ENCODE peak calls at places on chromosome 11, in nine cellular contexts. O, G, D, X, Z, T, U, F and A are unnamed samples.

GRCh38 chr11:74532496-74533246 is 39.1 kb upstream of the LIPT2 start:
- DNase-seq in F (no peak), Z (no peak), D (no peak), O (peak; percentile 44), G (no peak), T (no peak), X (no peak), U (no peak), A (no peak)

GRCh38 chr11:92897487-92897886 is 72.0 kb upstream of the MTNR1B start:
- DNase-seq in Z (no peak), U (no peak), O (no peak), X (no peak), D (no peak), G (no peak), F (no peak), T (no peak), A (no peak)

GRCh38 chr11:130052556-130052955 is 17.1 kb upstream of the APLP2 start:
- DNase-seq in T (no peak), F (no peak), U (no peak), Z (no peak), O (no peak), X (no peak), G (no peak), D (no peak), A (no peak)

GRCh38 chr11:72860592-72860991 is 46.4 kb downstream of the ATG16L2 start:
- DNase-seq in F (no peak), G (no peak), D (no peak), U (no peak), X (no peak), T (no peak), O (no peak), Z (no peak), A (no peak)

GRCh38 chr11:66294626-66295620 is 3.2 kb downstream of the TMEM151A start:
- DNase-seq in T (no peak), F (no peak), X (no peak), Z (no peak), G (no peak), U (no peak), O (no peak), D (no peak), A (no peak)

GRCh38 chr11:102047305-102047924 is at the start of gene CFAP300:
- DNase-seq in U (peak; percentile 74), X (peak; percentile 90), T (peak; percentile 74), D (peak; percentile 93), O (no peak), Z (peak; percentile 61), F (peak; percentile 93), G (peak; percentile 94), A (peak; percentile 94)

GRCh38 chr11:101523634-101524260 is 60.1 kb downstream of the TRPC6 start:
- DNase-seq in F (no peak), G (no peak), T (no peak), D (no peak), X (no peak), O (no peak), Z (no peak), U (no peak), A (no peak)

GRCh38 chr11:11416917-11417316 is 63.9 kb upstream of the CSNK2A3 start:
- DNase-seq in Z (no peak), X (no peak), O (no peak), F (peak; percentile 72), G (no peak), T (no peak), U (peak; percentile 57), D (peak; percentile 30), A (no peak)

GRCh38 chr11:37788141-37788877 is 1190.3 kb upstream of the RAG2 start:
- DNase-seq in O (no peak), D (no peak), U (peak; percentile 51), Z (no peak), G (no peak), T (no peak), F (peak; percentile 66), X (no peak), A (no peak)

GRCh38 chr11:103671143-103671651 is 365.2 kb upstream of the DDI1 start:
- DNase-seq in D (no peak), T (no peak), O (no peak), U (no peak), X (no peak), F (no peak), Z (no peak), G (no peak), A (no peak)
- TF ChIP-seq CTCF in D (no peak), T (no peak), O (peak; percentile 27), U (no peak), X (no peak), F (no peak), Z (peak; percentile 6), G (no peak), A (no peak)

DNA sequence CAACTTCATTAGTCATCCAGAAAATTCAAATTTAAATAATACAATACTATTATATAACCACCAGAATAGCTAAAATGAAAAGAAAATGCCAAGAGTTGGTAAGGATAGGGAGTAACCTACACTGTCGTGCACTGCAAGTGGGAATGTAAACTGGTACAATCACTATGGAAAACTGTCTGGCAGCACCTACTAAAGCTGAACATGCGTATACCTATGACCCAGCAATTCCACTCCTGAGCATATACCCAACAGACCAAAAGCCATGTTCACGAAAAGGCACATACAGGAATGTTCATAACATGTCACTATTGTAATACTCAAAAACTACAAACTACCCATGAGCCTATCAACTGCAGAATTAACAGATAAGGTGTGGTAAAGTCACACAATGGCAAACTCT is 32.7 kb downstream of the DENND5A start:
- DNase-seq in F (no peak), O (no peak), X (no peak), T (no peak), G (no peak), D (no peak), Z (no peak), U (no peak), A (no peak)
- H3K27ac ChIP-seq in F (no peak overlapping the region), O (no peak overlapping the region), X (peak overlapping the region; percentile 86), T (peak overlapping the region; percentile 60), G (no peak overlapping the region), D (no peak overlapping the region), Z (no peak overlapping the region), U (no peak overlapping the region), A (no peak overlapping the region)

DNA sequence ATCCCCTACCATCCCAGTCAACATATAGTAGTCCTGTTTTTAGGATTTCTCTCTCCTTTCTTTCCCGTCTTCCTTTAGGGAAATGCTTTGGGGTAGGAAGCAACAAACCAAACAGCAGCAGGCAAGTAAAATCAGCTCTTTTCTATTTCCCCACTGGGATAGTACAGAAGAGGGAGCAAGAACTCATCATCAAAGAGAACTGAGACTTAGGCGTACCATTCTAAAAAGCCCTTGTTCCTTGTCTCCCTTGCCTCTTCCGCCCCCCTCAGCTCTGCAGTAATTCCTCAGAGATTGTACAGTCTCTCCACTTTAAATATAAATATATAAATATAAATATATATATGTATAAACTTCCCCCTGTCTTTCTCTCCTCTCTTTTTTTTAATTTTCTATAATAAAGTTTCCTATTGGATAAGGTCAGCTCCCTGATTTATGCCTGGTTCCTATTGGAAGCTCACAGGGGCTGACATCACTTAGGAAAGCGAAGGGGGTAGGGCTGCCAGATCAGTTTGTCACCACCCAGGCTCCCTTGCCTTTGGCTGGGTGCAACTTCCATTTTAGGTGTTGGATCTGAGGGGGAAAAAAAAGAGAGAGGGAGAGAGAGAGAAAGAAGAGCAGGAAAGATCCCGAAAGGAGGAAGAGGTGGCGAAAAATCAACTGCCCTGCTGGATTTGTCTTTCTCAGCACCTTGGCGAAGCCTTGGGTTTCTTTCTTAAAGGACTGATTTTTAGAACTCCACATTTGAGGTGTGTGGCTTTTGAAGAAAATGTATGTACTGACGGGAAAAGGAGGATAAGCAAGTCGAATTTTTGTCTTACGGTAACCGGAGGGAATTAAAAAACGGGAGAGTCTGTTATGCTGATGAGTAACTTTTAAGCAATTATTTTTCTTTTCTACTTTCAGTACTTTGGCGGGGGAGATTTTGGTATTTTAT is at the start of gene CTNND1:
- DNase-seq in X (peak; percentile 91), D (peak; percentile 89), U (peak; percentile 99), Z (no peak), T (no peak), O (peak; percentile 95), G (peak; percentile 85), F (peak; percentile 99), A (peak; percentile 94)
- H3K4me3 ChIP-seq in X (peak within 1 kb of the TSS; percentile 76), D (peak within 1 kb of the TSS; percentile 64), U (peak within 1 kb of the TSS; percentile 83), Z (no peak within 1 kb of the TSS), T (peak within 1 kb of the TSS; percentile 46), O (peak within 1 kb of the TSS; percentile 93), G (peak within 1 kb of the TSS; percentile 60), F (peak within 1 kb of the TSS; percentile 100), A (peak within 1 kb of the TSS; percentile 77)

DNA sequence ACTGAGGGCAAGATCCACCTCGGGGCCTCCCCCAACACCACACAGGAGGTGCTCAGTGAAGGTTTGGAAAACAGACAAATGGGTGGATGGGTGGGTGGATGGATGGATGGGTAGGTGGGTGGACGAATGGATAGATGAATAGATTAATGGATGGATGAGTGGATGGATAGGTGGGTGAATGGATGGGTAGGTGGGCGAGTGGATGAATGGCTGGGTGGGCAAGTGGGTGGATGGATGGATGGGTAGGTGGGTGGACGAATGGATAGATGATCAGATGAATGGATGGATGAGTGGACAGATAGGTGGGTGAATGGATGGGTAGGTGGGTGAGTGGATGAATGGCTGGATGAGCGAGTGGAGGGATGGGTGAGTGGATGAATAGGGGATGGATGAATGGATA is 863 bp upstream of the PRR33 start:
- DNase-seq in T (no peak), Z (no peak), G (no peak), U (no peak), D (no peak), X (no peak), F (no peak), O (no peak), A (no peak)
- TF ChIP-seq CTCF in T (no peak), Z (no peak), G (no peak), U (no peak), D (no peak), X (no peak), F (no peak), O (no peak), A (no peak)

DNA sequence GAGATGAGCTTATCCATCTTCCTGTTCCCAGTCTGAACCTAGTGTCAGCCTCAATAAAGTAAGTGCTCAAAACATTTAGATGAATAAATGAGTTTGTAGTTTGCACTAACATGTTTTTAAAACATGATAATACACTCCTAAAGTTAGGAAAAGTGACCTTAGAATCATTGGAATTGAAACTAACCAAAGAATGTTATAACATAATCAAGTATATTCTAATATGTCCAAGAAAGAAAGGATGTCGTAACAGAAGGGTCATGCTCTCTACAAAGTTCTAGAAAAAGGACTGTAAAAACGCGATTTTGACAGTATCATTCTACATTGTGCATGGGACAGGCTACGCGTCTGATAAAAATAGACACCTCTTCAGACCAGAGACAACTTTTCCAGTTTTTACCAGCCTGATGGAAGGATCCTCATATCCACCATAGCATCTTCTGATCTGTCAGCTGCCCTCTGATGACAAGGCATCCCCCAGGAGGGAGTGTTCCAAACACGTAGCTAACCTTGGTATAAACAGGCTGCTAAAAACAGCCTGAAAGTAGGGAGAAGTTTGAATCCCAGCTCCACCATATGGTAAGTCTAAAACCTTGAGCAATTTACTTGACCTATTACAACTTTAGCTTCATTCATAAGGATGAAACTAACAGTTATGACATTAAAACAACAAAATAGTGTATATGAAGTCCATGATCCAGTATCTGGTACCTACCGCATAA is 30.2 kb downstream of the CLMP start:
- DNase-seq in G (no peak), Z (no peak), D (no peak), X (no peak), U (peak; percentile 80), T (no peak), O (no peak), F (no peak), A (no peak)
- H3K27ac ChIP-seq in G (no peak overlapping the region), Z (no peak overlapping the region), D (no peak overlapping the region), X (no peak overlapping the region), U (peak overlapping the region; percentile 52), T (no peak overlapping the region), O (no peak overlapping the region), F (peak overlapping the region; percentile 87), A (no peak overlapping the region)

GRCh38 chr11:39786682-39787081 is 1672.8 kb downstream of the LRRC4C start:
- DNase-seq in T (no peak), D (no peak), X (no peak), O (no peak), U (no peak), Z (no peak), F (no peak), G (no peak), A (no peak)
- H3K4me3 ChIP-seq in T (no peak overlapping the region), D (no peak overlapping the region), X (no peak overlapping the region), O (no peak overlapping the region), U (no peak overlapping the region), Z (no peak overlapping the region), F (no peak overlapping the region), G (no peak overlapping the region), A (no peak overlapping the region)